ENCODE peak calls at places on chromosome 4, in five cellular contexts. One of them, this sample, is unnamed.
A peak's percentile ranks its signal among the peaks of the same experiment; 100 is the strongest.

GRCh38 chr4:69224891-69225290 is 10.3 kb upstream of the UGT2B11 start:
- DNase-seq in spleen: no peak
- DNase-seq in transverse colon: no peak
- DNase-seq in endothelial cell of umbilical vein: no peak
- DNase-seq in breast epithelium: no peak
- DNase-seq in this sample: no peak

GRCh38 chr4:67051000-67051789 is 494.1 kb downstream of the CENPC start:
- DNase-seq in spleen: no peak
- DNase-seq in breast epithelium: no peak
- DNase-seq in transverse colon: no peak
- DNase-seq in endothelial cell of umbilical vein: no peak
- DNase-seq in this sample: no peak

GRCh38 chr4:153089781-153090180 is 114.5 kb upstream of the TRIM2 start:
- DNase-seq in spleen: no peak
- DNase-seq in transverse colon: no peak
- DNase-seq in breast epithelium: no peak
- DNase-seq in endothelial cell of umbilical vein: no peak
- DNase-seq in this sample: no peak

GRCh38 chr4:102722740-102723139 is 38.0 kb downstream of the MANBA start:
- DNase-seq in transverse colon: no peak
- DNase-seq in endothelial cell of umbilical vein: no peak
- DNase-seq in breast epithelium: no peak
- DNase-seq in spleen: no peak
- DNase-seq in this sample: no peak

GRCh38 chr4:75561789-75562188 is 5.9 kb downstream of the ODAPH start:
- DNase-seq in breast epithelium: peak; percentile 21
- DNase-seq in spleen: no peak
- DNase-seq in endothelial cell of umbilical vein: no peak
- DNase-seq in transverse colon: no peak
- DNase-seq in this sample: no peak

GRCh38 chr4:53617101-53617680 is 25.9 kb upstream of the LNX1 start:
- DNase-seq in transverse colon: no peak
- DNase-seq in spleen: no peak
- DNase-seq in endothelial cell of umbilical vein: peak; percentile 28
- DNase-seq in breast epithelium: no peak
- DNase-seq in this sample: no peak

GRCh38 chr4:80362578-80363181 is 27.1 kb downstream of the CFAP299 start:
- DNase-seq in endothelial cell of umbilical vein: peak; percentile 4
- DNase-seq in transverse colon: peak; percentile 47
- DNase-seq in spleen: peak; percentile 75
- DNase-seq in breast epithelium: no peak
- DNase-seq in this sample: no peak

GRCh38 chr4:142705820-142706219 is 140.3 kb downstream of the INPP4B start:
- DNase-seq in transverse colon: no peak
- DNase-seq in endothelial cell of umbilical vein: no peak
- DNase-seq in spleen: no peak
- DNase-seq in breast epithelium: no peak
- DNase-seq in this sample: no peak

GRCh38 chr4:52572936-52573485 is 86.1 kb downstream of the USP46 start:
- DNase-seq in transverse colon: no peak
- DNase-seq in breast epithelium: no peak
- DNase-seq in spleen: no peak
- DNase-seq in endothelial cell of umbilical vein: no peak
- DNase-seq in this sample: no peak

GRCh38 chr4:74682567-74683359 is 111.6 kb downstream of the BTC start:
- DNase-seq in transverse colon: no peak
- DNase-seq in spleen: no peak
- DNase-seq in breast epithelium: no peak
- DNase-seq in endothelial cell of umbilical vein: peak; percentile 61
- DNase-seq in this sample: peak; percentile 70

GRCh38 chr4:39559641-39560040 is 32.4 kb upstream of the UGDH start:
- DNase-seq in breast epithelium: no peak
- DNase-seq in transverse colon: peak; percentile 54
- DNase-seq in endothelial cell of umbilical vein: no peak
- DNase-seq in spleen: no peak
- DNase-seq in this sample: peak; percentile 47

GRCh38 chr4:1042352-1043025 is 31.1 kb downstream of the FGFRL1 start:
- DNase-seq in breast epithelium: no peak
- DNase-seq in spleen: no peak
- DNase-seq in endothelial cell of umbilical vein: no peak
- DNase-seq in transverse colon: no peak
- DNase-seq in this sample: no peak

GRCh38 chr4:174631901-174632758 is 109.8 kb upstream of the HPGD start:
- DNase-seq in breast epithelium: no peak
- DNase-seq in transverse colon: no peak
- DNase-seq in endothelial cell of umbilical vein: peak; percentile 6
- DNase-seq in spleen: no peak
- DNase-seq in this sample: no peak

DNA sequence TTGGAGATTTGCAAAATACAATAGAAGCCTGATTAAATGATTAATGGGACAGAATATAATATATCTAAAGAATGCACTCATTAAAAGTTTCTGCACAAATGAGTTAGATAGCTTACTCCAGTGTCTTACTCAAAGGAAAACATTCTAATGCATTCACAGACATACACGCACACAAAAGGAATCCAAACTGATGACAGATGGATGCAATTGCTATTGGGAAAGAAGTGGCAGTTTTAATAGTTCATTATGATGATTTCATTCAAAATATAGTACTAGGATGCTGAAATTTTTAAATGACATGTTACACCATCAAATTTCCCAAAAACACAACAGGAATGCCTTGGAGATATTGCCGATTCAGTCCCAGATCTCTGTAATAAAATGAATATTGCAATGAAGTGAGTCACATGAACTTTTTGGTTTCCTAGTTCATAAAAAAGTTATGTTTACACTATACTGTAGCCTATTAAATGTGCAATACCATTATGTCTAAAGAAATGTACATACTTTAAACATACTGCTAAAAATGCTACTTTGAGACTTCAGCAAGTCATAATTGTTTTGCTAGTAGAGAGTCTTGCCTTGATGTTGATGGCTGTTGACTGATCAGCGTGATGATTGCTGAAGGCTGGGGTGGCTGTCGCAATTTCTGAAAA is 45.5 kb downstream of the BBS12 start:
- DNase-seq in spleen: no peak
- DNase-seq in endothelial cell of umbilical vein: no peak
- DNase-seq in transverse colon: no peak
- DNase-seq in breast epithelium: no peak
- DNase-seq in this sample: no peak
- H3K27ac ChIP-seq in spleen: no peak overlapping the region
- H3K27ac ChIP-seq in endothelial cell of umbilical vein: no peak overlapping the region
- H3K27ac ChIP-seq in transverse colon: no peak overlapping the region
- H3K27ac ChIP-seq in breast epithelium: no peak overlapping the region
- H3K27ac ChIP-seq in this sample: no peak overlapping the region

GRCh38 chr4:40828661-40829060 is 78.9 kb downstream of the NSUN7 start:
- DNase-seq in endothelial cell of umbilical vein: no peak
- DNase-seq in transverse colon: no peak
- DNase-seq in spleen: no peak
- DNase-seq in breast epithelium: no peak
- DNase-seq in this sample: no peak

GRCh38 chr4:40833212-40833611 is 83.5 kb downstream of the NSUN7 start:
- DNase-seq in transverse colon: no peak
- DNase-seq in breast epithelium: no peak
- DNase-seq in endothelial cell of umbilical vein: no peak
- DNase-seq in spleen: no peak
- DNase-seq in this sample: no peak

GRCh38 chr4:40832175-40832574 is 82.4 kb downstream of the NSUN7 start:
- DNase-seq in spleen: no peak
- DNase-seq in endothelial cell of umbilical vein: no peak
- DNase-seq in transverse colon: no peak
- DNase-seq in breast epithelium: no peak
- DNase-seq in this sample: no peak

GRCh38 chr4:40829586-40829985 is 79.8 kb downstream of the NSUN7 start:
- DNase-seq in breast epithelium: no peak
- DNase-seq in spleen: no peak
- DNase-seq in transverse colon: no peak
- DNase-seq in endothelial cell of umbilical vein: no peak
- DNase-seq in this sample: no peak

GRCh38 chr4:40831462-40831861 is 81.7 kb downstream of the NSUN7 start:
- DNase-seq in spleen: no peak
- DNase-seq in transverse colon: no peak
- DNase-seq in breast epithelium: no peak
- DNase-seq in endothelial cell of umbilical vein: no peak
- DNase-seq in this sample: no peak
- TF ChIP-seq POLR2AphosphoS5 in spleen: no peak
- TF ChIP-seq POLR2AphosphoS5 in transverse colon: no peak
- TF ChIP-seq POLR2AphosphoS5 in breast epithelium: no peak
- TF ChIP-seq POLR2AphosphoS5 in endothelial cell of umbilical vein: no peak
- TF ChIP-seq POLR2AphosphoS5 in this sample: no peak

GRCh38 chr4:4289575-4289929 is 402 bp downstream of the LYAR start:
- DNase-seq in endothelial cell of umbilical vein: no peak
- DNase-seq in transverse colon: peak; percentile 12
- DNase-seq in breast epithelium: no peak
- DNase-seq in spleen: no peak
- DNase-seq in this sample: no peak

GRCh38 chr4:4289930-4290850 is at the start of the genes LYAR and ZBTB49:
- DNase-seq in endothelial cell of umbilical vein: peak; percentile 94
- DNase-seq in breast epithelium: peak; percentile 89
- DNase-seq in spleen: peak; percentile 98
- DNase-seq in transverse colon: peak; percentile 97
- DNase-seq in this sample: peak; percentile 96

GRCh38 chr4:4284827-4285618 is 4.9 kb downstream of the LYAR start:
- DNase-seq in breast epithelium: no peak
- DNase-seq in spleen: no peak
- DNase-seq in transverse colon: peak; percentile 73
- DNase-seq in endothelial cell of umbilical vein: no peak
- DNase-seq in this sample: no peak

GRCh38 chr4:4288098-4288497 is 1.9 kb downstream of the LYAR start:
- DNase-seq in spleen: no peak
- DNase-seq in breast epithelium: no peak
- DNase-seq in endothelial cell of umbilical vein: no peak
- DNase-seq in transverse colon: no peak
- DNase-seq in this sample: no peak

DNA sequence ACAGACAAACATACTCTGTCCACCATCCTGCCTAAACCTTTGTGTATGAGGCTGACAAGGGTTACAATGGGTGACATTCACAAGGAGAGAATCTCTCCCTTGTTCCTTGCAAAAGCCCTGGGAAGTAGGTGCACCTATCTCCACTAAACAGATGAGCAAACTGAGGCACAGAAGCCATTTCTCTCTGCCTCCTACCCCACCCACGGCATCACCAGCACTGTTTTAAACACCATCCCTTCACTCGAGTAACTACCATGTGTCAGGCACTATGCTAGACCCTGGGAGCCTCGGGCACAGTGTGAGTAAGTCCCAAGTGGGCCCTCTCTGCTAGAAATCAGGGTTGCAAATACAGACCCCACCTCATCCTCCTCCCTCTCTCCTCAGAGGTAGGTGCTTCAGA is 899 bp downstream of the LYAR start:
- DNase-seq in transverse colon: no peak
- DNase-seq in spleen: no peak
- DNase-seq in endothelial cell of umbilical vein: no peak
- DNase-seq in breast epithelium: no peak
- DNase-seq in this sample: no peak
- H3K27ac ChIP-seq in transverse colon: peak overlapping the region; percentile 82
- H3K27ac ChIP-seq in spleen: no peak overlapping the region
- H3K27ac ChIP-seq in endothelial cell of umbilical vein: no peak overlapping the region
- H3K27ac ChIP-seq in breast epithelium: no peak overlapping the region
- H3K27ac ChIP-seq in this sample: no peak overlapping the region

GRCh38 chr4:108170729-108171540 is 2.2 kb upstream of the LEF1 start:
- DNase-seq in endothelial cell of umbilical vein: peak; percentile 12
- DNase-seq in spleen: no peak
- DNase-seq in transverse colon: no peak
- DNase-seq in breast epithelium: no peak
- DNase-seq in this sample: no peak
- TF ChIP-seq POLR2AphosphoS5 in endothelial cell of umbilical vein: no peak
- TF ChIP-seq POLR2AphosphoS5 in spleen: no peak
- TF ChIP-seq POLR2AphosphoS5 in transverse colon: no peak
- TF ChIP-seq POLR2AphosphoS5 in breast epithelium: no peak
- TF ChIP-seq POLR2AphosphoS5 in this sample: no peak

GRCh38 chr4:15034071-15034764 is 31.9 kb downstream of the CPEB2 start:
- DNase-seq in spleen: no peak
- DNase-seq in endothelial cell of umbilical vein: peak; percentile 69
- DNase-seq in breast epithelium: no peak
- DNase-seq in transverse colon: no peak
- DNase-seq in this sample: no peak
- H3K27ac ChIP-seq in spleen: peak overlapping the region; percentile 60
- H3K27ac ChIP-seq in endothelial cell of umbilical vein: peak overlapping the region; percentile 32
- H3K27ac ChIP-seq in breast epithelium: no peak overlapping the region
- H3K27ac ChIP-seq in transverse colon: peak overlapping the region; percentile 16
- H3K27ac ChIP-seq in this sample: no peak overlapping the region

GRCh38 chr4:165433529-165433928 is 54.7 kb downstream of the CPE start:
- DNase-seq in transverse colon: no peak
- DNase-seq in breast epithelium: no peak
- DNase-seq in endothelial cell of umbilical vein: no peak
- DNase-seq in spleen: no peak
- DNase-seq in this sample: no peak

GRCh38 chr4:165426769-165427168 is 48.0 kb downstream of the CPE start:
- DNase-seq in transverse colon: no peak
- DNase-seq in spleen: no peak
- DNase-seq in endothelial cell of umbilical vein: no peak
- DNase-seq in breast epithelium: no peak
- DNase-seq in this sample: no peak

GRCh38 chr4:165426331-165426730 is 47.5 kb downstream of the CPE start:
- DNase-seq in transverse colon: no peak
- DNase-seq in endothelial cell of umbilical vein: no peak
- DNase-seq in breast epithelium: no peak
- DNase-seq in spleen: no peak
- DNase-seq in this sample: no peak

GRCh38 chr4:165425629-165426028 is 46.8 kb downstream of the CPE start:
- DNase-seq in breast epithelium: no peak
- DNase-seq in transverse colon: no peak
- DNase-seq in endothelial cell of umbilical vein: no peak
- DNase-seq in spleen: no peak
- DNase-seq in this sample: no peak

DNA sequence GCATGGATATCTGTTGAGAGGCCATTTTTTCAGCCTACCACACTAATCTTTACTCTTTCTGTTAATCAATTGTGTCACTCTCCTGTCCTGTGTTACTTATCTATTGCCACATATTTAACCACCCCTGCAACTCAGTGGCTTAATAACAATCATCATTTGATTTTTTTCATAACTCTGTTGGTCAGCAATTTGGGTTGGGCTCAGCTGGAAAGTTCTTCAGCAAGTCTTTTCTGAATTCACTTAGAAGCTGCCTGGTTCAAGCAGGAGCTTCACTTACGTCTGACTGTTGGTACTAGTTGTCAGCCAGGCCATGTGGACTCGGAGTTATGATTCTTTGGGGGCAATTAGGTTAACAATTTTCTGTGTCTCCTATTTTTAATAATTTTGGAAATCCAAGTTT is 50.1 kb downstream of the CPE start:
- DNase-seq in transverse colon: no peak
- DNase-seq in spleen: no peak
- DNase-seq in endothelial cell of umbilical vein: no peak
- DNase-seq in breast epithelium: no peak
- DNase-seq in this sample: no peak
- TF ChIP-seq POLR2AphosphoS5 in transverse colon: no peak
- TF ChIP-seq POLR2AphosphoS5 in spleen: no peak
- TF ChIP-seq POLR2AphosphoS5 in endothelial cell of umbilical vein: no peak
- TF ChIP-seq POLR2AphosphoS5 in breast epithelium: no peak
- TF ChIP-seq POLR2AphosphoS5 in this sample: no peak

This sample was measured in stomach.